ENCODE peak calls at places on chromosomes 1 and 21, in four cellular contexts. One of them, this sample, is unnamed.

GRCh38 chr1:19563336-19564097 is 78.2 kb upstream of the CAPZB start:
- DNase-seq in fibroblast of lung: peak; percentile 70
- DNase-seq in lower lobe of right lung: peak; percentile 49
- DNase-seq in GM06990: no peak
- DNase-seq in this sample: peak; percentile 76

GRCh38 chr1:8155528-8156186 is 129.5 kb upstream of the ERRFI1 start:
- DNase-seq in fibroblast of lung: peak; percentile 29
- DNase-seq in lower lobe of right lung: peak; percentile 47
- DNase-seq in GM06990: no peak
- DNase-seq in this sample: no peak

GRCh38 chr1:64084451-64084850 is 119.0 kb upstream of the UBE2U start:
- DNase-seq in fibroblast of lung: no peak
- DNase-seq in lower lobe of right lung: no peak
- DNase-seq in GM06990: no peak
- DNase-seq in this sample: no peak

GRCh38 chr1:228238461-228238860 is 30.6 kb downstream of the OBSCN start:
- DNase-seq in fibroblast of lung: no peak
- DNase-seq in lower lobe of right lung: no peak
- DNase-seq in GM06990: no peak
- DNase-seq in this sample: no peak

GRCh38 chr1:228646717-228647522 is 88.4 kb upstream of the RHOU start:
- DNase-seq in fibroblast of lung: peak; percentile 41
- DNase-seq in lower lobe of right lung: peak; percentile 50
- DNase-seq in GM06990: peak; percentile 65
- DNase-seq in this sample: peak; percentile 81

GRCh38 chr1:193070942-193071341 is 11.5 kb downstream of the RO60 start:
- DNase-seq in fibroblast of lung: no peak
- DNase-seq in lower lobe of right lung: no peak
- DNase-seq in GM06990: no peak
- DNase-seq in this sample: peak; percentile 17

GRCh38 chr1:231241751-231242150 is 739 bp downstream of the GNPAT start:
- DNase-seq in fibroblast of lung: peak; percentile 6
- DNase-seq in lower lobe of right lung: no peak
- DNase-seq in GM06990: no peak
- DNase-seq in this sample: peak; percentile 15

GRCh38 chr21:37430184-37430821 is 63.7 kb downstream of the DYRK1A start:
- DNase-seq in fibroblast of lung: no peak
- DNase-seq in lower lobe of right lung: no peak
- DNase-seq in GM06990: no peak
- DNase-seq in this sample: no peak

GRCh38 chr1:99745684-99746083 is 20.8 kb downstream of the FRRS1 start:
- DNase-seq in fibroblast of lung: no peak
- DNase-seq in lower lobe of right lung: no peak
- DNase-seq in GM06990: no peak
- DNase-seq in this sample: no peak

GRCh38 chr1:106268070-106268469 is 788.4 kb upstream of the PRMT6 start:
- DNase-seq in fibroblast of lung: no peak
- DNase-seq in lower lobe of right lung: no peak
- DNase-seq in GM06990: no peak
- DNase-seq in this sample: no peak

GRCh38 chr1:204882479-204882878 is 11.8 kb downstream of the NFASC start:
- DNase-seq in fibroblast of lung: no peak
- DNase-seq in lower lobe of right lung: no peak
- DNase-seq in GM06990: no peak
- DNase-seq in this sample: no peak

GRCh38 chr1:35558374-35559316 is 1.0 kb downstream of the NCDN start:
- DNase-seq in fibroblast of lung: no peak
- DNase-seq in lower lobe of right lung: no peak
- DNase-seq in GM06990: no peak
- DNase-seq in this sample: no peak

GRCh38 chr1:230979952-230980351 is 1.1 kb downstream of the ARV1 start:
- DNase-seq in fibroblast of lung: no peak
- DNase-seq in lower lobe of right lung: no peak
- DNase-seq in GM06990: peak; percentile 13
- DNase-seq in this sample: no peak

GRCh38 chr21:15840406-15840805 is 110.6 kb downstream of the USP25 start:
- DNase-seq in fibroblast of lung: no peak
- DNase-seq in lower lobe of right lung: no peak
- DNase-seq in GM06990: no peak
- DNase-seq in this sample: no peak

GRCh38 chr1:44783697-44784093 is 4.3 kb downstream of the BEST4 start:
- DNase-seq in fibroblast of lung: no peak
- DNase-seq in lower lobe of right lung: no peak
- DNase-seq in GM06990: no peak
- DNase-seq in this sample: no peak

GRCh38 chr1:199789141-199789540 is 238.4 kb upstream of the NR5A2 start:
- DNase-seq in fibroblast of lung: no peak
- DNase-seq in lower lobe of right lung: no peak
- DNase-seq in GM06990: no peak
- DNase-seq in this sample: no peak

GRCh38 chr1:5862051-5862825 is 130.0 kb downstream of the NPHP4 start:
- DNase-seq in fibroblast of lung: no peak
- DNase-seq in lower lobe of right lung: no peak
- DNase-seq in GM06990: no peak
- DNase-seq in this sample: no peak

GRCh38 chr1:67532452-67533216 is 102.4 kb upstream of the SERBP1 start:
- DNase-seq in fibroblast of lung: peak; percentile 91
- DNase-seq in lower lobe of right lung: no peak
- DNase-seq in GM06990: peak; percentile 6
- DNase-seq in this sample: peak; percentile 56

GRCh38 chr1:213231795-213232231 is 180.8 kb downstream of the RPS6KC1 start:
- DNase-seq in fibroblast of lung: peak; percentile 2
- DNase-seq in lower lobe of right lung: no peak
- DNase-seq in GM06990: no peak
- DNase-seq in this sample: peak; percentile 29

GRCh38 chr1:58395355-58395754 is 151.2 kb downstream of the OMA1 start:
- DNase-seq in fibroblast of lung: peak; percentile 85
- DNase-seq in lower lobe of right lung: no peak
- DNase-seq in GM06990: no peak
- DNase-seq in this sample: peak; percentile 78

GRCh38 chr1:167200749-167201148 is 19.9 kb upstream of the POU2F1 start:
- DNase-seq in fibroblast of lung: no peak
- DNase-seq in lower lobe of right lung: no peak
- DNase-seq in GM06990: no peak
- DNase-seq in this sample: no peak

GRCh38 chr1:207455183-207455754 is 1.1 kb downstream of the CR2 start:
- DNase-seq in fibroblast of lung: no peak
- DNase-seq in lower lobe of right lung: no peak
- DNase-seq in GM06990: no peak
- DNase-seq in this sample: no peak

GRCh38 chr1:7824701-7825100 is 28.2 kb downstream of the UTS2 start:
- DNase-seq in fibroblast of lung: no peak
- DNase-seq in lower lobe of right lung: no peak
- DNase-seq in GM06990: no peak
- DNase-seq in this sample: no peak

GRCh38 chr1:41329662-41330587 is 31.3 kb upstream of the FOXO6 start:
- DNase-seq in fibroblast of lung: no peak
- DNase-seq in lower lobe of right lung: no peak
- DNase-seq in GM06990: no peak
- DNase-seq in this sample: no peak

GRCh38 chr1:154435801-154436200 is 30.7 kb downstream of the IL6R start:
- DNase-seq in fibroblast of lung: no peak
- DNase-seq in lower lobe of right lung: no peak
- DNase-seq in GM06990: no peak
- DNase-seq in this sample: no peak
- H3K36me3 ChIP-seq in fibroblast of lung: peaks cover 9% of the 10 kb centered on the region
- H3K36me3 ChIP-seq in lower lobe of right lung: peaks cover 64% of the 10 kb centered on the region
- H3K36me3 ChIP-seq in GM06990: no peaks in the 10 kb centered on the region
- H3K36me3 ChIP-seq in this sample: peaks cover 6% of the 10 kb centered on the region

GRCh38 chr1:37721565-37721964 is 29.2 kb downstream of the CDCA8 start:
- DNase-seq in fibroblast of lung: no peak
- DNase-seq in lower lobe of right lung: no peak
- DNase-seq in GM06990: no peak
- DNase-seq in this sample: no peak

GRCh38 chr1:37723390-37724078 is 31.2 kb downstream of the CDCA8 start:
- DNase-seq in fibroblast of lung: no peak
- DNase-seq in lower lobe of right lung: no peak
- DNase-seq in GM06990: no peak
- DNase-seq in this sample: no peak

GRCh38 chr1:37722181-37723071 is 30.1 kb downstream of the CDCA8 start:
- DNase-seq in fibroblast of lung: no peak
- DNase-seq in lower lobe of right lung: no peak
- DNase-seq in GM06990: no peak
- DNase-seq in this sample: no peak

GRCh38 chr1:37724575-37724974 is 32.3 kb downstream of the CDCA8 start:
- DNase-seq in fibroblast of lung: no peak
- DNase-seq in lower lobe of right lung: no peak
- DNase-seq in GM06990: no peak
- DNase-seq in this sample: no peak

GRCh38 chr1:37723072-37723389 is 30.7 kb downstream of the CDCA8 start:
- DNase-seq in fibroblast of lung: no peak
- DNase-seq in lower lobe of right lung: no peak
- DNase-seq in GM06990: no peak
- DNase-seq in this sample: no peak
- H3K4me3 ChIP-seq in fibroblast of lung: no peak overlapping the region
- H3K4me3 ChIP-seq in lower lobe of right lung: no peak overlapping the region
- H3K4me3 ChIP-seq in GM06990: no peak overlapping the region
- H3K4me3 ChIP-seq in this sample: no peak overlapping the region

GRCh38 chr1:84665703-84666317 is 24.5 kb downstream of the SSX2IP start:
- DNase-seq in fibroblast of lung: peak; percentile 63
- DNase-seq in lower lobe of right lung: no peak
- DNase-seq in GM06990: no peak
- DNase-seq in this sample: no peak
- H3K36me3 ChIP-seq in fibroblast of lung: no peaks in the 10 kb centered on the region
- H3K36me3 ChIP-seq in lower lobe of right lung: no peaks in the 10 kb centered on the region
- H3K36me3 ChIP-seq in GM06990: no peaks in the 10 kb centered on the region
- H3K36me3 ChIP-seq in this sample: peaks cover 22% of the 10 kb centered on the region

GRCh38 chr1:1780598-1781525 is 2.6 kb upstream of the NADK start:
- DNase-seq in fibroblast of lung: no peak
- DNase-seq in lower lobe of right lung: peak; percentile 42
- DNase-seq in GM06990: no peak
- DNase-seq in this sample: no peak
- H3K4me3 ChIP-seq in fibroblast of lung: no peak overlapping the region
- H3K4me3 ChIP-seq in lower lobe of right lung: peak overlapping the region; percentile 87
- H3K4me3 ChIP-seq in GM06990: no peak overlapping the region
- H3K4me3 ChIP-seq in this sample: no peak overlapping the region

GRCh38 chr1:186167096-186167668 is 207.9 kb downstream of the TPR start:
- DNase-seq in fibroblast of lung: no peak
- DNase-seq in lower lobe of right lung: no peak
- DNase-seq in GM06990: no peak
- DNase-seq in this sample: no peak
- H3K36me3 ChIP-seq in fibroblast of lung: no peaks in the 10 kb centered on the region
- H3K36me3 ChIP-seq in lower lobe of right lung: peaks cover 5% of the 10 kb centered on the region
- H3K36me3 ChIP-seq in GM06990: no peaks in the 10 kb centered on the region
- H3K36me3 ChIP-seq in this sample: no peaks in the 10 kb centered on the region

DNA sequence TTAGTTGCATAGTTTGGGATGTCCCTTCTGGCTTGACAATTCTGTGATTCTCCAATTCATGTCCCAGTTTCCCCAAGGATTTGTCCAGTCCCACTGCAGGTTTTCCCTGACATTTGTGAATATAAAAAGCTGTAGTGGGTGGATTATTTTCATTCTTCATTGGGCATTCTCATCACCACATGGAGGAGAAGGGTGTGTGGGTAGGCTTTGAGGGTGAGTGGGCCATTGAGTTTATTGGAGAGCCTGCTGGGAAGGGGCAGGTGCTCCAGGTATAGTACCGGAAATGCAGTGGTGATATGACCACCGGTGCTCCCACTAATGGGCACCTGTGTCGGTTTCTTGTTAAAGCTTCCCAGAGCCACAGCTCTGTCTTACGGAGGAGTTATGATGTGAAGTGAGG is 74.5 kb downstream of the CNIH3 start:
- DNase-seq in fibroblast of lung: no peak
- DNase-seq in lower lobe of right lung: no peak
- DNase-seq in GM06990: no peak
- DNase-seq in this sample: no peak
- H3K4me3 ChIP-seq in fibroblast of lung: no peak overlapping the region
- H3K4me3 ChIP-seq in lower lobe of right lung: no peak overlapping the region
- H3K4me3 ChIP-seq in GM06990: no peak overlapping the region
- H3K4me3 ChIP-seq in this sample: no peak overlapping the region

GRCh38 chr21:45529785-45530422 is 12.3 kb downstream of the SLC19A1 start:
- DNase-seq in fibroblast of lung: no peak
- DNase-seq in lower lobe of right lung: no peak
- DNase-seq in GM06990: no peak
- DNase-seq in this sample: no peak
- H3K36me3 ChIP-seq in fibroblast of lung: peaks cover 14% of the 10 kb centered on the region
- H3K36me3 ChIP-seq in lower lobe of right lung: peaks cover 19% of the 10 kb centered on the region
- H3K36me3 ChIP-seq in GM06990: peaks cover 24% of the 10 kb centered on the region
- H3K36me3 ChIP-seq in this sample: peaks cover 65% of the 10 kb centered on the region